ENCODE peak calls at places on chromosomes 13 and 19, in seven cellular contexts. N is mesothelial cell of epicardium, L is neural crest cell, U is right atrium auricular region, G is fibroblast of lung, Z is GM20000, X is RWPE1. O is an unnamed sample.

GRCh38 chr19:1357695-1358094 is 26.0 kb upstream of the NDUFS7 start:
- DNase-seq in N (no peak), U (no peak), G (no peak), L (no peak), Z (no peak), X (no peak), O (no peak)

GRCh38 chr13:29993716-29994488 is 143.5 kb upstream of the UBL3 start:
- DNase-seq in U (no peak), Z (peak), L (no peak), N (no peak), X (no peak), G (peak), O (peak)

GRCh38 chr13:113369189-113369588 is 5.3 kb upstream of the GRTP1 start:
- DNase-seq in N (no peak), U (no peak), Z (no peak), G (no peak), L (no peak), X (no peak), O (no peak)

GRCh38 chr13:112713517-112714253 is 23.8 kb downstream of the ATP11A start:
- DNase-seq in G (no peak), N (no peak), L (no peak), U (no peak), Z (no peak), X (no peak), O (no peak)

GRCh38 chr19:13396256-13397080 is 109.8 kb downstream of the CACNA1A start:
- DNase-seq in N (no peak), U (no peak), G (peak), L (peak), Z (no peak), X (peak), O (peak)

GRCh38 chr19:47996230-47996727 is 1.8 kb downstream of the ELSPBP1 start:
- DNase-seq in U (no peak), X (no peak), Z (no peak), G (no peak), L (no peak), N (no peak), O (no peak)

GRCh38 chr13:97413694-97414093 is 20.3 kb upstream of the RAP2A start:
- DNase-seq in N (no peak), Z (no peak), G (no peak), X (no peak), L (no peak), U (no peak), O (no peak)

GRCh38 chr13:93727301-93728141 is 500.9 kb downstream of the GPC6 start:
- DNase-seq in G (peak), X (no peak), U (no peak), Z (no peak), N (no peak), L (no peak), O (peak)

GRCh38 chr13:65762015-65762414 is 1468.1 kb downstream of the PCDH9 start:
- DNase-seq in G (no peak), Z (no peak), X (no peak), U (no peak), L (no peak), N (no peak), O (no peak)

GRCh38 chr19:11166281-11167142 is 10.9 kb upstream of the SPC24 start:
- DNase-seq in U (peak), N (no peak), X (no peak), Z (no peak), G (no peak), L (no peak), O (peak)

GRCh38 chr19:6731822-6732221 is 5.6 kb downstream of the GPR108 start:
- DNase-seq in X (no peak), G (no peak), U (no peak), Z (no peak), L (no peak), N (no peak), O (no peak)

GRCh38 chr19:6734096-6734696 is 3.2 kb downstream of the GPR108 start:
- DNase-seq in N (no peak), X (no peak), U (no peak), Z (no peak), G (no peak), L (no peak), O (no peak)

GRCh38 chr19:6732803-6733337 is 4.5 kb downstream of the GPR108 start:
- DNase-seq in L (no peak), X (no peak), U (no peak), G (no peak), N (no peak), Z (no peak), O (no peak)

GRCh38 chr19:6735181-6735891 is 2.0 kb downstream of the GPR108 start:
- DNase-seq in L (no peak), N (no peak), U (no peak), G (no peak), Z (no peak), X (no peak), O (no peak)

GRCh38 chr19:6733338-6734095 is 3.9 kb downstream of the GPR108 start:
- DNase-seq in U (no peak), N (no peak), Z (no peak), L (no peak), X (no peak), G (no peak), O (no peak)
- TF ChIP-seq CTCF in U (no peak), N (peak), Z (no peak), L (peak), X (no peak), G (peak), O (peak)

DNA sequence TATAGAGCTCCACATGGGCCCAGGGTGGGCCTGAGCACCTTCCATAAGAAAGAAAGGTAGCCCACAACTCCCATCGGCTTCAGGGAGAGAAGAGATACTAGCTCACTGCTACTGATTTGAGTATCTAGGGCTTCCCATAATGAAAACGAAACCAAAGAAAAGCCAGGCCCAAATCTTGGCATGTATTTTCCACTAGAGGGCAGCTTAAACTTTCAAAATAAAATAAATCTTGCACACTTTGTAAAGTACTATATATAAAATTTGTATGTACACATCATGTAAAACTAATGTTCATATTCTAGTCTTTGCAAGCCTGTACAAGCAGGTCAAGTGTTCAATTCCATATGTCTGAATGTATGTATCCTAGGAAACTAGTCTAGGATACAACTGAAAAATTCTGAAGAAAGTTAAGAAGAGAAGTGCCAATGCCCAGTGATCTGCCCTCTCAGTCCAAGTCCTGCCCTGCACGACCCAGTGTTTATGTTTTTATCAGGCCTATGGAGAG is 475.9 kb downstream of the UQCRFS1 start:
- DNase-seq in Z (peak), L (no peak), U (no peak), X (peak), G (peak), N (no peak), O (peak)
- TF ChIP-seq CTCF in Z (peak), L (peak), U (peak), X (peak), G (peak), N (peak), O (peak)

DNA sequence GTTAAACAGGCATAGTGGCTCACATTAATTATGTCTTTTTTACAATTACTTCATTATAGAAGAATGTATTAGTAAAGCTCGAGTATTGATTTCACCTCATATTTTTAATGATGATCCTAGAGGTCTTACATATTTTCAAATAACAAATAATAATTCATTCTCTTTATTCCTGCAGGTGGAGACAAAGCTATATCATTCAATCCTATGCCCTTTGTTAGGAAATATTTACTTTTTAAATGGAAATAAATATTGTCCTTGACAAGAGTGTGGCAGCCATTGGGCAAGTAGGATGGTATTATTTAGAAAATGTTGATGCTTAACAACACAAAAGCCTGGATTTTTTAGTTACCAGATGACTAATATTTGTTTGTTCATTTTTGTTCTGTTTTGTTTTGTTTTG is 127.6 kb downstream of the COG6 start:
- DNase-seq in G (no peak), U (no peak), X (no peak), L (no peak), N (no peak), Z (no peak), O (no peak)
- TF ChIP-seq CTCF in G (no peak), U (no peak), X (peak), L (no peak), N (peak), Z (no peak), O (peak)

DNA sequence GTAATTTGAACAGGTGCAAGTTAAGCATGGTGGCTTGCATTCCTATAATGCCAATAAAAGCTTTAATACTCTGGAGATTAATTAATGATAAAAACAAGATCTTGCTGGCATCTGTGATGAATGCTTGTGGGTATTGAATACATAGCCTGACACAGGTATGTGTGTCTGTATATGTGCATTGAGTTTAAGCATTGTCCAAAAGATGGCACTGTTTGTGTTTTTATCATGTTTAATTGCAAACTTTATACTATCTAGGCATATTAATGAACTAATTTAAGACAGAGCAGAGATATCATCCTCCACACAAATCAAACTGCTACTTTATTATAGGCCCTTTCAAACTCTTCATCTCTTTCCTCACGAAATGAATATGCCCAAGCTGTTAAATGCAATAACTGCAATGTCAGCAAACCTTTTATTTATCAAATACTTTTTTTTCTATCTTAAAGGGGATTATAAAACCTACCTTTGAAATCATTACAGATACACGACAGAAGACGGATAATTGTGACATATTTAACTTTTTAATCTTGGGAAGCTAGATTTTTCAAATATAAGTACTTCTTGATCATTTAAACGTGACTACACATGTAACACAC is 86.5 kb downstream of the TNFSF11 start:
- DNase-seq in Z (no peak), N (no peak), G (peak), L (no peak), X (peak), U (no peak), O (no peak)
- TF ChIP-seq CTCF in Z (no peak), N (no peak), G (peak), L (no peak), X (peak), U (no peak), O (peak)

DNA sequence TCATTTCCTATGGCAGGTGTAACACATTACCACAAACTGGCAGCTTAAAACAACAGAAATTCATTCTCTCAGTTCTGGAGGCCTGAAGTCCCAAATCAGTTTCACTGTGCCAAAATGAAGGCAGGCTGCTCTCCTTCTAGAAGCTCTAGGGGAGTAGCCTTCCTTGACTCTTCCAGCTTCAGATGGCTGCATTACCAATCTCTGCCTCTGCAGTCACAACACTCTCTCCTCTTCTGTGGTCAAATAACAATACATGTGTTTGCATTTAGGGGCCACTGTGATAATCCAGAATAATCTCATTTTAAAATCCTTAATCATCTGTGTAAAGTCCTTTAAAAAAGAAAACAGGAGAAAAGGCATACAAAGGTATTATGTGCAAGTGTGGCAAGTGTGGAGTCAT is 7.8 kb downstream of the DIAPH3 start:
- DNase-seq in Z (no peak), X (no peak), G (no peak), U (no peak), N (no peak), L (no peak), O (peak)
- TF ChIP-seq CTCF in Z (no peak), X (no peak), G (no peak), U (no peak), N (no peak), L (no peak), O (peak)

GRCh38 chr19:44993526-44993925 is 7.7 kb upstream of the RELB start:
- DNase-seq in L (no peak), X (no peak), U (no peak), Z (no peak), N (no peak), G (no peak), O (no peak)
- TF ChIP-seq CTCF in L (no peak), X (no peak), U (no peak), Z (no peak), N (no peak), G (no peak), O (no peak)

GRCh38 chr19:49812997-49813861 is at the start of gene FUZ:
- DNase-seq in Z (peak), X (peak), U (peak), L (peak), G (peak), N (peak), O (peak)
- TF ChIP-seq CTCF in Z (no peak), X (no peak), U (no peak), L (peak), G (peak), N (peak), O (peak)